ENCODE peak calls at places on chromosomes 1 and 21, in six cellular contexts. N is K562; I is activated CD8-positive, alpha-beta T cell treated with anti-CD3 and anti-CD28 coated beads for 36 hours; O is fibroblast of the aortic adventitia; B is foreskin fibroblast; L is PC-3. R is an unnamed sample.

GRCh38 chr21:35885942-35886541 is 174.3 kb downstream of the SETD4 start:
- DNase-seq in N (no peak), I (no peak), O (no peak), B (no peak), L (no peak), R (no peak)

GRCh38 chr1:17485280-17485679 is 45.8 kb upstream of the RCC2 start:
- DNase-seq in N (peak), I (peak), O (peak), B (no peak), L (peak), R (no peak)

GRCh38 chr1:214404571-214405213 is 123.7 kb downstream of the SMYD2 start:
- DNase-seq in N (no peak), I (no peak), O (no peak), B (peak), L (peak), R (no peak)

GRCh38 chr1:21963477-21964217 is 13.2 kb upstream of the CELA3B start:
- DNase-seq in N (peak), I (peak), O (peak), B (peak), L (peak), R (peak)

GRCh38 chr1:2372551-2373490 is 18.5 kb downstream of the MORN1 start:
- DNase-seq in N (no peak), I (no peak), O (no peak), B (no peak), L (peak), R (no peak)

GRCh38 chr1:53769780-53770179 is 30.8 kb upstream of the GLIS1 start:
- DNase-seq in N (no peak), I (no peak), O (peak), B (no peak), L (no peak), R (no peak)

GRCh38 chr1:2528611-2528965 is 1.5 kb downstream of the HES5 start:
- DNase-seq in N (no peak), I (no peak), O (no peak), B (no peak), L (no peak), R (no peak)

GRCh38 chr21:38472709-38473108 is 25.6 kb downstream of the ERG start:
- DNase-seq in N (no peak), I (no peak), O (no peak), B (no peak), L (no peak), R (no peak)

GRCh38 chr1:203144661-203145060 is 17.1 kb downstream of the ADORA1 start:
- DNase-seq in N (no peak), I (no peak), O (no peak), B (peak), L (peak), R (no peak)

GRCh38 chr1:23810818-23811420 is 10.4 kb upstream of the GALE start:
- DNase-seq in N (peak), I (peak), O (peak), B (no peak), L (peak), R (no peak)

GRCh38 chr1:119602169-119602568 is 45.9 kb downstream of the ZNF697 start:
- DNase-seq in N (no peak), I (no peak), O (no peak), B (no peak), L (no peak), R (no peak)

GRCh38 chr1:93704063-93704462 is 22.4 kb upstream of the BCAR3 start:
- DNase-seq in N (no peak), I (no peak), O (no peak), B (no peak), L (no peak), R (no peak)

GRCh38 chr1:6191968-6192367 is 7.4 kb downstream of the RPL22 start:
- DNase-seq in N (no peak), I (no peak), O (no peak), B (no peak), L (no peak), R (no peak)

GRCh38 chr1:207487636-207488035 is 8.3 kb upstream of the CR1 start:
- DNase-seq in N (no peak), I (no peak), O (no peak), B (no peak), L (no peak), R (no peak)

GRCh38 chr1:118900643-118901440 is 87.3 kb downstream of the TBX15 start:
- DNase-seq in N (no peak), I (no peak), O (no peak), B (no peak), L (no peak), R (no peak)

GRCh38 chr1:218754477-218754876 is 409.3 kb downstream of the TGFB2 start:
- DNase-seq in N (no peak), I (no peak), O (no peak), B (no peak), L (no peak), R (no peak)

GRCh38 chr1:193432979-193433587 is 246.7 kb upstream of the B3GALT2 start:
- DNase-seq in N (no peak), I (no peak), O (no peak), B (no peak), L (no peak), R (no peak)

GRCh38 chr1:104648269-104648691 is 898.6 kb downstream of the AMY1C start:
- DNase-seq in N (no peak), I (no peak), O (no peak), B (no peak), L (peak), R (no peak)

GRCh38 chr1:208002672-208003071 is 91.7 kb upstream of the CD34 start:
- DNase-seq in N (no peak), I (no peak), O (no peak), B (no peak), L (no peak), R (peak)

GRCh38 chr1:62241357-62242131 is 46.9 kb downstream of the L1TD1 start:
- DNase-seq in N (no peak), I (no peak), O (no peak), B (no peak), L (peak), R (no peak)

GRCh38 chr1:89671775-89672488 is 39.0 kb downstream of the LRRC8C start:
- DNase-seq in N (no peak), I (no peak), O (no peak), B (peak), L (peak), R (no peak)

GRCh38 chr21:15732290-15732995 is 2.7 kb downstream of the USP25 start:
- DNase-seq in N (no peak), I (peak), O (peak), B (no peak), L (peak), R (no peak)

GRCh38 chr1:196143602-196144342 is 464.5 kb downstream of the KCNT2 start:
- DNase-seq in N (no peak), I (no peak), O (no peak), B (no peak), L (peak), R (no peak)
- TF ChIP-seq CTCF in N (peak), I (no peak), O (no peak), B (no peak), L (peak), R (no peak)

DNA sequence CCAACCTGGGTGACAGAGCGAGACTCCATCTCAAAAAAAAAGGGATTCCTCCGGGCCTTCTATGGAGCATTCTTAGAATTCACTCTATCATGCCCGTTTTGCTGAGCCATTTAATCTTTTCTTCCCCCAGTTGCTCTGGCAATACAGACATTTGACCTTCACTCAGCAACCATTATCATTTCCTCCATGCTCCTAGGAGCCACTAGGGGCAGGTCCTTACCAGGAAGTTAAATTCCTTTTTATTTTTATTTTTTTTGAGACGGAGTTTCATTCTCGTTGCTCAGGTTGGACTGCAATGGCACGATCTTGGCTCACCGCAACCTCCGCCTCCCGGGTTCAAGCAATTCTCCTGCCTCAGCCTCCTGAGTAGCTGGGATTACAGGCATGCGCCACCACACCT is 9.7 kb upstream of the CGN start:
- DNase-seq in N (peak), I (no peak), O (no peak), B (no peak), L (peak), R (no peak)
- TF ChIP-seq CTCF in N (peak), I (no peak), O (peak), B (no peak), L (peak), R (no peak)

GRCh38 chr1:20237646-20238045 is 51.3 kb upstream of the PLA2G2C start:
- DNase-seq in N (no peak), I (no peak), O (no peak), B (no peak), L (no peak), R (no peak)

GRCh38 chr1:20240012-20240411 is 50.7 kb upstream of the VWA5B1 start:
- DNase-seq in N (no peak), I (no peak), O (no peak), B (no peak), L (no peak), R (no peak)

GRCh38 chr1:20242890-20243479 is 47.7 kb upstream of the VWA5B1 start:
- DNase-seq in N (no peak), I (no peak), O (no peak), B (no peak), L (no peak), R (no peak)
- TF ChIP-seq CTCF in N (peak), I (no peak), O (no peak), B (no peak), L (no peak), R (no peak)

DNA sequence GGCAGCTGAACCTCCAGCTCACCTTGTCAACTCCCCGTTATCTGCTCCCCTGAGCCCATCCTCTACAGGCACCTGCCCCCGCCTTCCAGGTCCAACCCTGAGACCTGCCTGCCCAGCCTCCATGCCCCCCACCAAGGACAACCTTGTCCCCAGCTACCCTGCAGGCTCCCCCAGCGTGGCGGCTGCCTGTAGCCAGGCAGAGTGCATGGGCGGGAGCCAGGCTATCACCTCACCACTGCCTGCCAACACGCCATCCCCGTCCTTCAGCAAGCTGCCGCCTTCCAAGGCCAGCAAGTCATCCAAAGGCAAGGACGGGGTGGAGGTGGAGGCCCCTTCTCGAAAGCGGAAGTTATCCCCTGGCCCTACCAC is 3.0 kb upstream of the CYB561D1 start:
- DNase-seq in N (no peak), I (no peak), O (no peak), B (no peak), L (no peak), R (no peak)
- TF ChIP-seq CTCF in N (no peak), I (peak), O (no peak), B (no peak), L (peak), R (no peak)

DNA sequence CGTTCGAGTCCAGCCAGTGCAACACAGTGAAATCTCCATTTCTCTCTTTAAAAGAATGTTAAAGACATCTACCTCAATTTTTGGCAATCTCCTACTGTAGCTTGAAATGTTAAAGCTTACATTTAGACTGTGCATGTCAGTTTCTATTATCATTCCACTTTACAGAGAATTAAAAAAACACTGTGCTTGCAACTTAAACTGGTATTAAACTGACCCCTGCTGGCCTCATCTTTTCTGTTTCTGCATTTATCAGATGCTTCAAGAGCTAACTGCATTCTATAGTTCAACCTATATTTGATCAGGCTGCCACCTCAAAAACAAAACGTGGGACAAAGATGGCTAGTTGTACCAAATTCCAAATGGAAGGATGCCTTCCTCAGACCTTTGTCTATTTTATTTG is 226.5 kb downstream of the SMYD3 start:
- DNase-seq in N (no peak), I (peak), O (peak), B (no peak), L (peak), R (no peak)
- TF ChIP-seq CTCF in N (peak), I (no peak), O (peak), B (no peak), L (peak), R (no peak)

GRCh38 chr1:47002211-47002610 is 21.3 kb upstream of the CYP4X1 start:
- DNase-seq in N (no peak), I (no peak), O (no peak), B (no peak), L (peak), R (no peak)
- TF ChIP-seq CTCF in N (peak), I (no peak), O (no peak), B (no peak), L (peak), R (no peak)

DNA sequence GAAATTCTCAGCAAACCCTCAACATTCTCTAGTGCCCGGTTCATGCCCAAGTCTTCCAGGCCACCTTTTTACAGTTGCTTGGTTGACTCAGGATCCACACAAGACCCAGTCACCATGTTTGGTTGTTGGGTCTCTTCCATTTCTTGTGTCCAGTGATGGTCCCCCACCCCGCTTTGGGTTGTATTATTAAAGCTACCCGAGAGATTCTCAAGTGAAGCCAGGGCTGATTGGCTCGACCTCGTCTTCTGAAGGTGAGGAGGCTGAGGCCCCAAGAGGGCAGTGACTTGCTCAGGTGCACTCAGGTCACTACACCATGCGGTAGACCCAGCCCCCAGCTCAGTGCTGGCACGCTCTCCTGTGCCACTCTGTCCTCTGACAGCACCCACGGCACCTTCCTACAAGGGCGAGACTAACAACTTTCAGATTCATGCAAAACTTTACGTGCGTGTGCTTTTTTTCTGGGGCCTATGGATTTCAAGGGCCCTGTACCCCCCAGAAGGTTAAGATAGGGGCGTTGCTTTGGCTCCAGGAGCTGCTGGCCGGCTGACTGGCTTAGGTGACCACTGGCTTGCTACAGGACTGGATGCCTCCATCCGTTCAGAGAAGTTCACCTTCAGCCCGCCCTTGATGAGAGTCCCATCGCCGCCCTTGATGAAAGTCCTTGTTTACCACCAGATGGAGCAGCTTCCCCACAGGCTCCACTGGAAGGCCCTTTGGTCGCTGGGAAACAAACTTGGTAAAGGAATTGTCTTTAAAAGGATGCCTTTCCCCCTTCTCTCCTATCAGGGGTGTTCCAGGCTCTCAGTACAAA is 50.4 kb downstream of the CAPN9 start:
- DNase-seq in N (peak), I (peak), O (peak), B (peak), L (peak), R (peak)
- TF ChIP-seq CTCF in N (peak), I (no peak), O (peak), B (peak), L (peak), R (peak)

GRCh38 chr1:158019177-158019868 is 25.9 kb downstream of the KIRREL1 start:
- DNase-seq in N (no peak), I (no peak), O (peak), B (peak), L (peak), R (no peak)
- TF ChIP-seq CTCF in N (no peak), I (no peak), O (no peak), B (no peak), L (no peak), R (no peak)